ENCODE peak calls at places on chromosomes 5 and 9, in six cellular contexts. K is IMR-90, W is mammary epithelial cell, U is fibroblast of lung, C is neural progenitor cell, T is MM.1S. Y is an unnamed sample. For H4K20me1, the result is how much of the 10 kb centered on the place peaks cover.

GRCh38 chr5:153425914-153426313 is 64.6 kb upstream of the GRIA1 start:
- DNase-seq in K (no peak), W (peak), U (no peak), C (no peak), T (no peak), Y (peak)

GRCh38 chr9:26863074-26863473 is 29.5 kb downstream of the CAAP1 start:
- DNase-seq in K (peak), W (no peak), U (peak), C (peak), T (no peak), Y (peak)

GRCh38 chr9:136821333-136822031 is 13.7 kb downstream of the RABL6 start:
- DNase-seq in K (no peak), W (no peak), U (peak), C (peak), T (no peak), Y (no peak)

GRCh38 chr9:131721096-131721495 is 18.8 kb downstream of the RAPGEF1 start:
- DNase-seq in K (no peak), W (no peak), U (no peak), C (no peak), T (no peak), Y (no peak)

GRCh38 chr9:137494550-137495351 is 35.6 kb upstream of the NSMF start:
- DNase-seq in K (no peak), W (no peak), U (no peak), C (peak), T (no peak), Y (no peak)

GRCh38 chr5:36481721-36482120 is 124.7 kb upstream of the SLC1A3 start:
- DNase-seq in K (no peak), W (no peak), U (no peak), C (no peak), T (no peak), Y (no peak)

GRCh38 chr5:175655411-175655810 is 2.5 kb upstream of the HRH2 start:
- DNase-seq in K (no peak), W (no peak), U (no peak), C (no peak), T (no peak), Y (no peak)

GRCh38 chr9:77663754-77664153 is 15.6 kb upstream of the GNA14 start:
- DNase-seq in K (peak), W (peak), U (peak), C (no peak), T (no peak), Y (no peak)

GRCh38 chr9:110932883-110933282 is 105.4 kb downstream of the LPAR1 start:
- DNase-seq in K (no peak), W (no peak), U (peak), C (no peak), T (no peak), Y (no peak)

GRCh38 chr5:10989577-10990263 is 228.7 kb upstream of the DAP start:
- DNase-seq in K (no peak), W (no peak), U (no peak), C (no peak), T (no peak), Y (no peak)

GRCh38 chr9:1929722-1930621 is 85.2 kb upstream of the SMARCA2 start:
- DNase-seq in K (no peak), W (no peak), U (no peak), C (no peak), T (no peak), Y (no peak)

GRCh38 chr5:135210286-135211055 is 176.4 kb upstream of the PITX1 start:
- DNase-seq in K (no peak), W (no peak), U (peak), C (no peak), T (no peak), Y (no peak)

GRCh38 chr5:14008819-14009311 is 64.4 kb upstream of the DNAH5 start:
- DNase-seq in K (peak), W (no peak), U (no peak), C (no peak), T (no peak), Y (no peak)

GRCh38 chr9:20729545-20729944 is 45.5 kb downstream of the FOCAD start:
- DNase-seq in K (peak), W (peak), U (peak), C (no peak), T (no peak), Y (no peak)

GRCh38 chr5:139296198-139296597 is 2.7 kb downstream of the MATR3 start:
- DNase-seq in K (no peak), W (no peak), U (no peak), C (no peak), T (no peak), Y (no peak)

GRCh38 chr5:139294372-139295165 is 1.0 kb downstream of the MATR3 start:
- DNase-seq in K (peak), W (peak), U (peak), C (peak), T (peak), Y (peak)

GRCh38 chr5:139297439-139298133 is 4.0 kb downstream of the MATR3 start:
- DNase-seq in K (no peak), W (no peak), U (no peak), C (no peak), T (no peak), Y (no peak)

GRCh38 chr5:139296862-139297326 is 3.4 kb downstream of the MATR3 start:
- DNase-seq in K (no peak), W (no peak), U (no peak), C (peak), T (no peak), Y (no peak)

GRCh38 chr5:139295692-139296091 is 2.2 kb downstream of the MATR3 start:
- DNase-seq in K (peak), W (no peak), U (peak), C (peak), T (no peak), Y (no peak)
- H4K20me1 ChIP-seq in K (half or more), W (under half), U (under half), C (half or more), T (half or more), Y (half or more)

GRCh38 chr5:85293139-85293785 is 908.6 kb upstream of the EDIL3 start:
- DNase-seq in K (peak), W (peak), U (no peak), C (no peak), T (no peak), Y (no peak)
- H3K4me3 ChIP-seq in K (peak), W (no peak), U (peak), C (no peak), T (no peak), Y (no peak)

GRCh38 chr9:30775236-30775635 is 1609.2 kb upstream of the ACO1 start:
- DNase-seq in K (no peak), W (peak), U (no peak), C (no peak), T (no peak), Y (no peak)

GRCh38 chr9:30771278-30771677 is 1613.2 kb upstream of the ACO1 start:
- DNase-seq in K (no peak), W (no peak), U (no peak), C (no peak), T (no peak), Y (no peak)

GRCh38 chr9:30773427-30773826 is 1611.0 kb upstream of the ACO1 start:
- DNase-seq in K (no peak), W (no peak), U (no peak), C (no peak), T (no peak), Y (no peak)

DNA sequence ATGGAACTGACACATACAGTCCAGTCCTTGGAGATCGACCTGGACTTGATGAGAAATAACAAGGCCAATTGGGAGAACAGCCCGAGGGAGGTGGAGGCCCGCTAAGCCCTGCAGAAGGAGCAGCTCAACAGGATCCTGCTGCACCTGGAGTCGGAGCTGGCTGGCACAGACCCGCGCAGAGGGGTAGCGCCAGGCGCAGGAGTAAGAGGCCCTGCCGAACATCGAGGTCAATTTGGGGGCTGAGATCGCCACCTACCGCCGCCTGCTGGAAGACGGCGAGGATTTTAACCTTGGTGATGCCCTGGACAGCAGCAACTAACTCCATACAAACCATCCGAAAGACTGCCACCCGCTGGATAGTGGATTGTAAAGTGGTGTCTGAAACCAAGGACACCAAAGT is 1610.1 kb upstream of the ACO1 start:
- DNase-seq in K (no peak), W (no peak), U (no peak), C (peak), T (no peak), Y (no peak)
- TF ChIP-seq CTCF in K (no peak), W (no peak), U (no peak), C (peak), T (no peak), Y (peak)

GRCh38 chr9:122951056-122951455 is 10.2 kb downstream of the RABGAP1 start:
- DNase-seq in K (no peak), W (no peak), U (no peak), C (no peak), T (no peak), Y (no peak)
- H4K20me1 ChIP-seq in K (under half), W (under half), U (under half), C (half or more), T (under half), Y (under half)

GRCh38 chr9:129498451-129499376 is 122.2 kb downstream of the C9orf50 start:
- DNase-seq in K (no peak), W (no peak), U (no peak), C (no peak), T (no peak), Y (no peak)
- H3K4me3 ChIP-seq in K (peak), W (no peak), U (peak), C (no peak), T (no peak), Y (no peak)

GRCh38 chr5:68544656-68545565 is 329.4 kb downstream of the PIK3R1 start:
- DNase-seq in K (peak), W (peak), U (peak), C (no peak), T (no peak), Y (no peak)
- TF ChIP-seq CTCF in K (no peak), W (no peak), U (no peak), C (no peak), T (no peak), Y (no peak)

Y was measured in OCI-LY7.